ENCODE peak calls at places on chromosomes 6 and 20, in ten cellular contexts. One of them, this sample, is unnamed.
A peak's percentile ranks its signal among the peaks of the same experiment; 100 is the strongest.

GRCh38 chr20:45798935-45799642 is 7.3 kb downstream of the DNTTIP1 start:
- DNase-seq in GM12891: peak; percentile 58
- DNase-seq in iPS-NIHi11: peak; percentile 78
- DNase-seq in B cell: peak; percentile 70
- DNase-seq in HCT116: no peak
- DNase-seq in aorta: peak; percentile 67
- DNase-seq in NCI-H524 treated with DMSO at 0.1 percent for 48 hours: peak; percentile 2
- DNase-seq in activated CD4-positive, alpha-beta T cell treated with anti-CD3 and anti-CD28 coated beads, Interleukin-2, amount 10 ng/mL, durations not matched to agents 7 days and 5 days: peak; percentile 81
- DNase-seq in uterus: peak; percentile 69
- DNase-seq in lower leg skin: no peak
- DNase-seq in this sample: no peak

GRCh38 chr6:168884050-168884645 is 369.5 kb downstream of the THBS2 start:
- DNase-seq in HCT116: no peak
- DNase-seq in B cell: no peak
- DNase-seq in NCI-H524 treated with DMSO at 0.1 percent for 48 hours: no peak
- DNase-seq in activated CD4-positive, alpha-beta T cell treated with anti-CD3 and anti-CD28 coated beads, Interleukin-2, amount 10 ng/mL, durations not matched to agents 7 days and 5 days: no peak
- DNase-seq in aorta: no peak
- DNase-seq in GM12891: no peak
- DNase-seq in iPS-NIHi11: no peak
- DNase-seq in uterus: peak; percentile 14
- DNase-seq in lower leg skin: peak; percentile 52
- DNase-seq in this sample: peak; percentile 0

GRCh38 chr20:25065625-25066338 is 7.8 kb upstream of the ACSS1 start:
- DNase-seq in aorta: peak; percentile 68
- DNase-seq in uterus: peak; percentile 69
- DNase-seq in B cell: peak; percentile 85
- DNase-seq in activated CD4-positive, alpha-beta T cell treated with anti-CD3 and anti-CD28 coated beads, Interleukin-2, amount 10 ng/mL, durations not matched to agents 7 days and 5 days: peak; percentile 69
- DNase-seq in iPS-NIHi11: peak; percentile 51
- DNase-seq in lower leg skin: peak; percentile 94
- DNase-seq in GM12891: no peak
- DNase-seq in HCT116: peak; percentile 31
- DNase-seq in NCI-H524 treated with DMSO at 0.1 percent for 48 hours: no peak
- DNase-seq in this sample: peak; percentile 18

GRCh38 chr6:1987640-1988039 is 257.8 kb downstream of the GMDS start:
- DNase-seq in GM12891: no peak
- DNase-seq in activated CD4-positive, alpha-beta T cell treated with anti-CD3 and anti-CD28 coated beads, Interleukin-2, amount 10 ng/mL, durations not matched to agents 7 days and 5 days: no peak
- DNase-seq in NCI-H524 treated with DMSO at 0.1 percent for 48 hours: no peak
- DNase-seq in uterus: no peak
- DNase-seq in aorta: no peak
- DNase-seq in B cell: no peak
- DNase-seq in iPS-NIHi11: no peak
- DNase-seq in HCT116: no peak
- DNase-seq in lower leg skin: no peak
- DNase-seq in this sample: no peak

GRCh38 chr6:41589223-41589622 is 43.0 kb downstream of the FOXP4 start:
- DNase-seq in GM12891: no peak
- DNase-seq in activated CD4-positive, alpha-beta T cell treated with anti-CD3 and anti-CD28 coated beads, Interleukin-2, amount 10 ng/mL, durations not matched to agents 7 days and 5 days: no peak
- DNase-seq in aorta: no peak
- DNase-seq in NCI-H524 treated with DMSO at 0.1 percent for 48 hours: no peak
- DNase-seq in B cell: no peak
- DNase-seq in lower leg skin: no peak
- DNase-seq in iPS-NIHi11: no peak
- DNase-seq in HCT116: no peak
- DNase-seq in uterus: no peak
- DNase-seq in this sample: no peak

GRCh38 chr6:4102687-4103244 is 23.8 kb upstream of the FAM217A start:
- DNase-seq in activated CD4-positive, alpha-beta T cell treated with anti-CD3 and anti-CD28 coated beads, Interleukin-2, amount 10 ng/mL, durations not matched to agents 7 days and 5 days: no peak
- DNase-seq in HCT116: no peak
- DNase-seq in NCI-H524 treated with DMSO at 0.1 percent for 48 hours: peak; percentile 80
- DNase-seq in GM12891: no peak
- DNase-seq in B cell: no peak
- DNase-seq in iPS-NIHi11: no peak
- DNase-seq in aorta: no peak
- DNase-seq in lower leg skin: no peak
- DNase-seq in uterus: no peak
- DNase-seq in this sample: no peak

GRCh38 chr6:72296375-72296774 is 325.5 kb upstream of the KCNQ5 start:
- DNase-seq in GM12891: no peak
- DNase-seq in NCI-H524 treated with DMSO at 0.1 percent for 48 hours: no peak
- DNase-seq in lower leg skin: no peak
- DNase-seq in uterus: no peak
- DNase-seq in aorta: no peak
- DNase-seq in B cell: no peak
- DNase-seq in HCT116: no peak
- DNase-seq in activated CD4-positive, alpha-beta T cell treated with anti-CD3 and anti-CD28 coated beads, Interleukin-2, amount 10 ng/mL, durations not matched to agents 7 days and 5 days: no peak
- DNase-seq in iPS-NIHi11: no peak
- DNase-seq in this sample: no peak

GRCh38 chr6:111737065-111737521 is 131.4 kb upstream of the TRAF3IP2 start:
- DNase-seq in activated CD4-positive, alpha-beta T cell treated with anti-CD3 and anti-CD28 coated beads, Interleukin-2, amount 10 ng/mL, durations not matched to agents 7 days and 5 days: no peak
- DNase-seq in iPS-NIHi11: no peak
- DNase-seq in B cell: no peak
- DNase-seq in uterus: no peak
- DNase-seq in aorta: no peak
- DNase-seq in lower leg skin: no peak
- DNase-seq in NCI-H524 treated with DMSO at 0.1 percent for 48 hours: no peak
- DNase-seq in HCT116: no peak
- DNase-seq in GM12891: no peak
- DNase-seq in this sample: no peak

GRCh38 chr6:151148111-151148510 is 91.7 kb upstream of the AKAP12 start:
- DNase-seq in activated CD4-positive, alpha-beta T cell treated with anti-CD3 and anti-CD28 coated beads, Interleukin-2, amount 10 ng/mL, durations not matched to agents 7 days and 5 days: no peak
- DNase-seq in iPS-NIHi11: no peak
- DNase-seq in aorta: no peak
- DNase-seq in lower leg skin: no peak
- DNase-seq in NCI-H524 treated with DMSO at 0.1 percent for 48 hours: no peak
- DNase-seq in GM12891: no peak
- DNase-seq in HCT116: no peak
- DNase-seq in uterus: no peak
- DNase-seq in B cell: no peak
- DNase-seq in this sample: no peak

GRCh38 chr6:131015192-131015591 is 47.9 kb downstream of the EPB41L2 start:
- DNase-seq in NCI-H524 treated with DMSO at 0.1 percent for 48 hours: no peak
- DNase-seq in iPS-NIHi11: no peak
- DNase-seq in uterus: no peak
- DNase-seq in activated CD4-positive, alpha-beta T cell treated with anti-CD3 and anti-CD28 coated beads, Interleukin-2, amount 10 ng/mL, durations not matched to agents 7 days and 5 days: no peak
- DNase-seq in HCT116: no peak
- DNase-seq in B cell: no peak
- DNase-seq in GM12891: no peak
- DNase-seq in aorta: no peak
- DNase-seq in lower leg skin: no peak
- DNase-seq in this sample: no peak

GRCh38 chr20:47535088-47535487 is 33.4 kb downstream of the NCOA3 start:
- DNase-seq in B cell: no peak
- DNase-seq in aorta: no peak
- DNase-seq in NCI-H524 treated with DMSO at 0.1 percent for 48 hours: no peak
- DNase-seq in GM12891: no peak
- DNase-seq in lower leg skin: no peak
- DNase-seq in uterus: no peak
- DNase-seq in HCT116: no peak
- DNase-seq in activated CD4-positive, alpha-beta T cell treated with anti-CD3 and anti-CD28 coated beads, Interleukin-2, amount 10 ng/mL, durations not matched to agents 7 days and 5 days: no peak
- DNase-seq in iPS-NIHi11: peak; percentile 40
- DNase-seq in this sample: no peak

GRCh38 chr6:111521497-111522275 is 38.7 kb upstream of the REV3L start:
- DNase-seq in activated CD4-positive, alpha-beta T cell treated with anti-CD3 and anti-CD28 coated beads, Interleukin-2, amount 10 ng/mL, durations not matched to agents 7 days and 5 days: no peak
- DNase-seq in HCT116: no peak
- DNase-seq in iPS-NIHi11: no peak
- DNase-seq in uterus: no peak
- DNase-seq in aorta: no peak
- DNase-seq in lower leg skin: no peak
- DNase-seq in B cell: no peak
- DNase-seq in GM12891: no peak
- DNase-seq in NCI-H524 treated with DMSO at 0.1 percent for 48 hours: no peak
- DNase-seq in this sample: no peak

GRCh38 chr6:68876792-68877493 is 241.9 kb downstream of the ADGRB3 start:
- DNase-seq in iPS-NIHi11: peak; percentile 4
- DNase-seq in HCT116: no peak
- DNase-seq in GM12891: no peak
- DNase-seq in B cell: no peak
- DNase-seq in activated CD4-positive, alpha-beta T cell treated with anti-CD3 and anti-CD28 coated beads, Interleukin-2, amount 10 ng/mL, durations not matched to agents 7 days and 5 days: no peak
- DNase-seq in uterus: no peak
- DNase-seq in lower leg skin: no peak
- DNase-seq in NCI-H524 treated with DMSO at 0.1 percent for 48 hours: no peak
- DNase-seq in aorta: no peak
- DNase-seq in this sample: peak; percentile 3

GRCh38 chr6:111480988-111481830 is 1.8 kb downstream of the REV3L start:
- DNase-seq in HCT116: no peak
- DNase-seq in aorta: no peak
- DNase-seq in GM12891: no peak
- DNase-seq in lower leg skin: no peak
- DNase-seq in activated CD4-positive, alpha-beta T cell treated with anti-CD3 and anti-CD28 coated beads, Interleukin-2, amount 10 ng/mL, durations not matched to agents 7 days and 5 days: no peak
- DNase-seq in NCI-H524 treated with DMSO at 0.1 percent for 48 hours: no peak
- DNase-seq in uterus: no peak
- DNase-seq in iPS-NIHi11: no peak
- DNase-seq in B cell: no peak
- DNase-seq in this sample: no peak

GRCh38 chr20:63349516-63349895 is 11.6 kb downstream of the CHRNA4 start:
- DNase-seq in aorta: no peak
- DNase-seq in GM12891: no peak
- DNase-seq in activated CD4-positive, alpha-beta T cell treated with anti-CD3 and anti-CD28 coated beads, Interleukin-2, amount 10 ng/mL, durations not matched to agents 7 days and 5 days: no peak
- DNase-seq in HCT116: no peak
- DNase-seq in NCI-H524 treated with DMSO at 0.1 percent for 48 hours: no peak
- DNase-seq in iPS-NIHi11: no peak
- DNase-seq in B cell: no peak
- DNase-seq in uterus: no peak
- DNase-seq in lower leg skin: no peak
- DNase-seq in this sample: no peak

This sample was measured in glomerular endothelial cell.